ENCODE peak calls at places on chromosome 1, in seven cellular contexts. A, D, I, X, C, G and H are unnamed samples.

GRCh38 chr1:159014003-159014571 is 4.4 kb downstream of the IFI16 start:
- DNase-seq in A (no peak), D (no peak), I (no peak), X (no peak), C (no peak), G (no peak), H (no peak)

GRCh38 chr1:162248854-162249535 is 127.7 kb downstream of the SPATA46 start:
- DNase-seq in A (no peak), D (peak), I (no peak), X (peak), C (no peak), G (no peak), H (no peak)

GRCh38 chr1:24878775-24879742 is 51.0 kb downstream of the RUNX3 start:
- DNase-seq in A (no peak), D (peak), I (peak), X (no peak), C (no peak), G (peak), H (peak)

GRCh38 chr1:202104073-202104472 is 18.6 kb upstream of the GPR37L1 start:
- DNase-seq in A (no peak), D (no peak), I (no peak), X (no peak), C (no peak), G (no peak), H (no peak)

GRCh38 chr1:27574871-27575831 is 28.8 kb downstream of the AHDC1 start:
- DNase-seq in A (no peak), D (peak), I (peak), X (peak), C (no peak), G (no peak), H (peak)

GRCh38 chr1:230797376-230798186 is 50.4 kb downstream of the CAPN9 start:
- DNase-seq in A (peak), D (peak), I (no peak), X (no peak), C (no peak), G (peak), H (peak)

GRCh38 chr1:200526709-200527612 is 93.6 kb downstream of the KIF14 start:
- DNase-seq in A (no peak), D (no peak), I (no peak), X (no peak), C (no peak), G (peak), H (peak)

GRCh38 chr1:26317612-26318337 is at the start of gene CD52:
- DNase-seq in A (no peak), D (no peak), I (no peak), X (no peak), C (peak), G (no peak), H (no peak)

GRCh38 chr1:47189844-47190562 is at the start of gene PDZK1IP1:
- DNase-seq in A (no peak), D (peak), I (no peak), X (peak), C (no peak), G (peak), H (peak)

GRCh38 chr1:112472142-112472541 is 36.6 kb upstream of the WNT2B start:
- DNase-seq in A (no peak), D (no peak), I (no peak), X (no peak), C (no peak), G (no peak), H (no peak)

GRCh38 chr1:86069757-86070145 is 86.8 kb downstream of the COL24A1 start:
- DNase-seq in A (no peak), D (peak), I (no peak), X (peak), C (no peak), G (no peak), H (peak)